ENCODE peak calls at places on chromosomes 3 and 15, in ten cellular contexts. X is cardiac muscle cell, L is BE2C, G is fibroblast of the aortic adventitia, Q is OCI-LY7, C is transverse colon, M is AG04450, W is GM23248, B is ovary, A is pancreas. I is an unnamed sample.

GRCh38 chr3:48560648-48561018 is 2.9 kb downstream of the UCN2 start:
- DNase-seq in X (no peak), L (no peak), G (no peak), Q (no peak), C (no peak), M (no peak), W (no peak), B (no peak), A (no peak), I (no peak)

GRCh38 chr3:134106580-134106979 is 76.9 kb upstream of the SLCO2A1 start:
- DNase-seq in X (no peak), L (no peak), G (no peak), Q (no peak), C (no peak), M (no peak), W (no peak), B (no peak), A (peak; percentile 30), I (no peak)

GRCh38 chr3:4174760-4175159 is 128.4 kb upstream of the SETMAR start:
- DNase-seq in X (no peak), L (no peak), G (no peak), Q (no peak), C (peak; percentile 7), M (no peak), W (no peak), B (no peak), A (no peak), I (peak; percentile 6)

GRCh38 chr3:140467916-140468315 is 209.9 kb upstream of the TRIM42 start:
- DNase-seq in X (no peak), L (no peak), G (peak; percentile 30), Q (no peak), C (no peak), M (no peak), W (no peak), B (no peak), A (no peak), I (no peak)

GRCh38 chr3:3998140-3998977 is 199.1 kb downstream of the LRRN1 start:
- DNase-seq in X (peak; percentile 7), L (no peak), G (no peak), Q (peak; percentile 47), C (no peak), M (no peak), W (peak; percentile 1), B (no peak), A (peak; percentile 13), I (no peak)

GRCh38 chr3:37456270-37456708 is 281.9 kb upstream of the LRRFIP2 start:
- DNase-seq in X (peak; percentile 65), L (peak; percentile 30), G (peak; percentile 14), Q (no peak), C (peak; percentile 77), M (no peak), W (peak; percentile 33), B (no peak), A (no peak), I (peak; percentile 71)

GRCh38 chr15:85854345-85855097 is 59.8 kb upstream of the KLHL25 start:
- DNase-seq in X (peak; percentile 81), L (peak; percentile 40), G (peak; percentile 77), Q (peak; percentile 68), C (peak; percentile 24), M (no peak), W (peak; percentile 71), B (no peak), A (peak; percentile 33), I (peak; percentile 64)

GRCh38 chr15:27017168-27017809 is 46.3 kb downstream of the GABRG3 start:
- DNase-seq in X (peak; percentile 69), L (peak; percentile 81), G (peak; percentile 45), Q (peak; percentile 62), C (no peak), M (peak; percentile 47), W (peak; percentile 70), B (no peak), A (peak; percentile 29), I (peak; percentile 44)

GRCh38 chr3:14265246-14265962 is 86.8 kb downstream of the LSM3 start:
- DNase-seq in X (peak; percentile 70), L (no peak), G (no peak), Q (no peak), C (no peak), M (no peak), W (peak; percentile 54), B (no peak), A (no peak), I (peak; percentile 23)

GRCh38 chr15:40040293-40040635 is 1.3 kb upstream of the SRP14 start:
- DNase-seq in X (no peak), L (no peak), G (no peak), Q (no peak), C (no peak), M (no peak), W (no peak), B (no peak), A (no peak), I (no peak)
- H3K4me3 ChIP-seq in X (no peak overlapping the region), L (no peak overlapping the region), G (no peak overlapping the region), Q (peak overlapping the region; percentile 94), C (no peak overlapping the region), M (no peak overlapping the region), W (peak overlapping the region; percentile 99), B (no peak overlapping the region), A (no peak overlapping the region), I (no peak overlapping the region)

GRCh38 chr15:48423342-48423741 is 92.1 kb downstream of the DUT start:
- DNase-seq in X (no peak), L (no peak), G (no peak), Q (no peak), C (no peak), M (no peak), W (no peak), B (no peak), A (no peak), I (no peak)

GRCh38 chr15:48422401-48422800 is 91.2 kb downstream of the DUT start:
- DNase-seq in X (no peak), L (no peak), G (no peak), Q (no peak), C (no peak), M (no peak), W (peak; percentile 57), B (no peak), A (no peak), I (no peak)

GRCh38 chr15:48426047-48426446 is 94.8 kb downstream of the DUT start:
- DNase-seq in X (no peak), L (no peak), G (no peak), Q (no peak), C (no peak), M (no peak), W (peak; percentile 71), B (no peak), A (no peak), I (no peak)

GRCh38 chr15:48425051-48425450 is 93.8 kb downstream of the DUT start:
- DNase-seq in X (no peak), L (no peak), G (no peak), Q (no peak), C (no peak), M (no peak), W (no peak), B (no peak), A (no peak), I (no peak)

DNA sequence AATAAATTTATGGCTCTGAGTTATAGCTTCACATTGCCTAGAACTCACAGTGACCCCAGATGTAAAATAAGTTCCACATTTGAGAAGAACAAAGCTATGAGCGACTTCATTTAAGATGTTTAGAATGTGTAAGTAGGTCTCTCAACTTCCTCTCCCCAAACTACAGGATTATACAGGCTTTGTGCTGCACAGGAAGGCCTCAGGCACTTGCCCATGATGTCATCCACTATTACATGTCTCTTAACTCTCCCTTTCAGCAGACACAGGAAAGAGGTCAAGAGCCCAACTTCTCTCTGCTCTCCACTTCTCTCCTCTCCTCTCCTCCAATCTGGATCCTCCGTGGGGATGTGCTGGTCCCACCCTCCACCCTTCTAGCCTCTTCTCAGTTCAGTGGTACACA is 92.8 kb downstream of the DUT start:
- DNase-seq in X (no peak), L (no peak), G (no peak), Q (no peak), C (no peak), M (no peak), W (peak; percentile 72), B (no peak), A (no peak), I (no peak)
- H3K4me3 ChIP-seq in X (no peak overlapping the region), L (no peak overlapping the region), G (no peak overlapping the region), Q (no peak overlapping the region), C (no peak overlapping the region), M (no peak overlapping the region), W (no peak overlapping the region), B (no peak overlapping the region), A (no peak overlapping the region), I (no peak overlapping the region)

DNA sequence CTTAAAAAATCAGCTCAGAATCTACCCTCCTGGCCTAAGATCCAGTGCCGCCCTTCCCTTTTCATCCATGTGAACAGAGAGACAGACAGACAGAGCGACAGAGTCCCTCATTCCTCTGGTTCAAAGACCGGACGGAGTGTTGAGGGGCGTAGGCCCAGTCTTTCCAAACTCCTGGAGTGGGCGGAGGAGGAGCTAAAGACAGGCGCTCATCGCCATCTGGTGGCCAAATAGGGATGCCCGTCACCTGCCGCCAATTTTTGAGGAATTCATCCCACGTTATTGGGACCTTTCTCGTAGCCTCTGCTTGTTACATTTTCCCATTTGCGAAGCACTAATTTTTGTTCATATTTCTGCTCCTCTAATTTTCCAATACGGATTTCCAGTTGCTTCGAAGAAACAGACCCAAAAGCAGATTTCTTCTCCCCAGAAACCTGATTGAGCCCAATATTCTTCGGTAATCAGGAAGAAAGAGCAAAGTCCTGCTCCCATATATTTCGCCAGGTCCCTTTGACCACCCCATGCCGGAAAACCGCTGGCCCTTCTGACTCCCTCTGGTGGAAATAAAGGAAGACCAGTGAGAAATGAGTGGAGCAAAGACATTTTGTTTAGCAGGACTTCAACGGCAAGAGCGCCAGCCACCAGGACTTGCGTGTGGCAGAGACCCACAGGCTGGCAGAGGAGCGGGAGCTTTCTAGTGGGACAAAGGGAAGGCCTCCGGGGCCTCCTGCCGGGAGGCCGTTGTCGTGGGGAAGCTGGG is 88.0 kb downstream of the LRRK1 start:
- DNase-seq in X (peak; percentile 87), L (peak; percentile 83), G (peak; percentile 87), Q (peak; percentile 69), C (peak; percentile 86), M (peak; percentile 47), W (peak; percentile 92), B (peak; percentile 74), A (peak; percentile 72), I (peak; percentile 91)
- H3K4me3 ChIP-seq in X (no peak overlapping the region), L (peak overlapping the region; percentile 86), G (no peak overlapping the region), Q (peak overlapping the region; percentile 59), C (no peak overlapping the region), M (no peak overlapping the region), W (no peak overlapping the region), B (no peak overlapping the region), A (peak overlapping the region; percentile 59), I (no peak overlapping the region)

GRCh38 chr15:45378913-45379262 is 544 bp upstream of the GATM start:
- DNase-seq in X (no peak), L (no peak), G (peak; percentile 2), Q (no peak), C (no peak), M (no peak), W (no peak), B (peak; percentile 25), A (peak; percentile 83), I (no peak)
- H3K4me3 ChIP-seq in X (peak overlapping the region; percentile 56), L (no peak overlapping the region), G (no peak overlapping the region), Q (peak overlapping the region; percentile 61), C (peak overlapping the region; percentile 69), M (no peak overlapping the region), W (peak overlapping the region; percentile 67), B (peak overlapping the region; percentile 56), A (peak overlapping the region; percentile 84), I (no peak overlapping the region)